ENCODE peak calls at places on chromosomes 1 and 21, in four cellular contexts. U is stimulated activated CD8-positive, alpha-beta memory T cell treated with anti-CD3 and anti-CD28 coated beads, Interleukin-4, amount 100 ng/mL, for 4 hours; C is RWPE1; B is activated T-helper 1 cell treated with anti-CD3 and anti-CD28 coated beads, Interleukin-2, amount 50 U/mL, for 16 hours. H is an unnamed sample.

GRCh38 chr21:42222821-42223390 is 4.0 kb downstream of the ABCG1 start:
- DNase-seq in C (no peak), U (no peak), B (no peak), H (no peak)

GRCh38 chr1:1763657-1764621 is 14.3 kb downstream of the NADK start:
- DNase-seq in U (no peak), B (no peak), C (peak), H (peak)

GRCh38 chr1:30744060-30744756 is 13.4 kb downstream of the LAPTM5 start:
- DNase-seq in B (no peak), U (no peak), C (no peak), H (peak)

GRCh38 chr21:43913928-43914327 is 48.9 kb downstream of the AGPAT3 start:
- DNase-seq in U (no peak), B (no peak), C (no peak), H (peak)

GRCh38 chr1:154730251-154730650 is 122.3 kb upstream of the ADAR start:
- DNase-seq in B (no peak), C (peak), U (no peak), H (no peak)

GRCh38 chr1:109794319-109795132 is 30.8 kb upstream of the EPS8L3 start:
- DNase-seq in B (no peak), C (no peak), U (no peak), H (no peak)

GRCh38 chr1:54804471-54805132 is 3.5 kb upstream of the TTC22 start:
- DNase-seq in U (no peak), B (no peak), C (no peak), H (peak)

GRCh38 chr1:159826436-159827101 is at the start of gene SLAMF8:
- DNase-seq in C (no peak), B (no peak), U (peak), H (peak)

GRCh38 chr1:165895451-165895871 is 68.0 kb downstream of the UCK2 start:
- DNase-seq in U (no peak), C (no peak), B (no peak), H (peak)

H was measured in amniotic epithelial cell.